ENCODE peak calls at places on chromosome 1, in seven cellular contexts. One of them, this sample, is unnamed.

GRCh38 chr1:6672558-6672957 is 29.1 kb downstream of the DNAJC11 start:
- DNase-seq in IMR-90: no peak
- DNase-seq in stimulated activated CD8-positive, alpha-beta memory T cell treated with anti-CD3 and anti-CD28 coated beads, Interleukin-7, amount 100 ng/mL, for 1 hour: no peak
- DNase-seq in lower leg skin: no peak
- DNase-seq in WTC11: no peak
- DNase-seq in mesendoderm: no peak
- DNase-seq in EL: no peak
- DNase-seq in this sample: no peak

GRCh38 chr1:212470059-212470458 is 37.3 kb downstream of the NENF start:
- DNase-seq in IMR-90: peak
- DNase-seq in stimulated activated CD8-positive, alpha-beta memory T cell treated with anti-CD3 and anti-CD28 coated beads, Interleukin-7, amount 100 ng/mL, for 1 hour: no peak
- DNase-seq in lower leg skin: peak
- DNase-seq in WTC11: no peak
- DNase-seq in mesendoderm: no peak
- DNase-seq in EL: peak
- DNase-seq in this sample: no peak

GRCh38 chr1:225919906-225920305 is 4.1 kb downstream of the PYCR2 start:
- DNase-seq in IMR-90: peak
- DNase-seq in stimulated activated CD8-positive, alpha-beta memory T cell treated with anti-CD3 and anti-CD28 coated beads, Interleukin-7, amount 100 ng/mL, for 1 hour: no peak
- DNase-seq in lower leg skin: peak
- DNase-seq in WTC11: no peak
- DNase-seq in mesendoderm: no peak
- DNase-seq in EL: peak
- DNase-seq in this sample: no peak

GRCh38 chr1:9416506-9416905 is 122.8 kb upstream of the SLC25A33 start:
- DNase-seq in IMR-90: no peak
- DNase-seq in stimulated activated CD8-positive, alpha-beta memory T cell treated with anti-CD3 and anti-CD28 coated beads, Interleukin-7, amount 100 ng/mL, for 1 hour: no peak
- DNase-seq in lower leg skin: no peak
- DNase-seq in WTC11: no peak
- DNase-seq in mesendoderm: no peak
- DNase-seq in EL: no peak
- DNase-seq in this sample: no peak

GRCh38 chr1:179826626-179827280 is 50.9 kb downstream of the TOR1AIP2 start:
- DNase-seq in IMR-90: no peak
- DNase-seq in stimulated activated CD8-positive, alpha-beta memory T cell treated with anti-CD3 and anti-CD28 coated beads, Interleukin-7, amount 100 ng/mL, for 1 hour: no peak
- DNase-seq in lower leg skin: no peak
- DNase-seq in WTC11: no peak
- DNase-seq in mesendoderm: no peak
- DNase-seq in EL: no peak
- DNase-seq in this sample: no peak

GRCh38 chr1:21232044-21232443 is 55.3 kb upstream of the EIF4G3 start:
- DNase-seq in IMR-90: peak
- DNase-seq in stimulated activated CD8-positive, alpha-beta memory T cell treated with anti-CD3 and anti-CD28 coated beads, Interleukin-7, amount 100 ng/mL, for 1 hour: no peak
- DNase-seq in lower leg skin: peak
- DNase-seq in WTC11: peak
- DNase-seq in mesendoderm: peak
- DNase-seq in EL: peak
- DNase-seq in this sample: peak

GRCh38 chr1:230176871-230177411 is 109.9 kb downstream of the GALNT2 start:
- DNase-seq in IMR-90: peak
- DNase-seq in stimulated activated CD8-positive, alpha-beta memory T cell treated with anti-CD3 and anti-CD28 coated beads, Interleukin-7, amount 100 ng/mL, for 1 hour: no peak
- DNase-seq in lower leg skin: peak
- DNase-seq in WTC11: no peak
- DNase-seq in mesendoderm: no peak
- DNase-seq in EL: no peak
- DNase-seq in this sample: no peak

GRCh38 chr1:243926803-243927245 is 76.8 kb upstream of the AKT3 start:
- DNase-seq in IMR-90: peak
- DNase-seq in stimulated activated CD8-positive, alpha-beta memory T cell treated with anti-CD3 and anti-CD28 coated beads, Interleukin-7, amount 100 ng/mL, for 1 hour: no peak
- DNase-seq in lower leg skin: no peak
- DNase-seq in WTC11: no peak
- DNase-seq in mesendoderm: peak
- DNase-seq in EL: peak
- DNase-seq in this sample: no peak

GRCh38 chr1:150221552-150221951 is 14.4 kb downstream of the ANP32E start:
- DNase-seq in IMR-90: peak
- DNase-seq in stimulated activated CD8-positive, alpha-beta memory T cell treated with anti-CD3 and anti-CD28 coated beads, Interleukin-7, amount 100 ng/mL, for 1 hour: no peak
- DNase-seq in lower leg skin: no peak
- DNase-seq in WTC11: no peak
- DNase-seq in mesendoderm: no peak
- DNase-seq in EL: peak
- DNase-seq in this sample: no peak

GRCh38 chr1:8425781-8426161 is 107.9 kb downstream of the SLC45A1 start:
- DNase-seq in IMR-90: no peak
- DNase-seq in stimulated activated CD8-positive, alpha-beta memory T cell treated with anti-CD3 and anti-CD28 coated beads, Interleukin-7, amount 100 ng/mL, for 1 hour: no peak
- DNase-seq in lower leg skin: no peak
- DNase-seq in WTC11: no peak
- DNase-seq in mesendoderm: no peak
- DNase-seq in EL: no peak
- DNase-seq in this sample: no peak